ENCODE peak calls at places on chromosomes 1 and 21, in ten cellular contexts. A is testis; L is astrocyte of the spinal cord; M is WTC11; T is uterus; P is activated CD4-positive, alpha-beta T cell treated with anti-CD3 and anti-CD28 coated beads, Interleukin-2, amount 50 U/mL, for 1 hour; X is coronary artery; Y is Calu3; J is ascending aorta; Q is EL. N is an unnamed sample.

GRCh38 chr1:23902611-23903278 is 10.4 kb downstream of the CNR2 start:
- DNase-seq in A (no peak), L (no peak), M (peak; percentile 44), T (no peak), P (no peak), X (no peak), Y (no peak), J (no peak), Q (no peak), N (no peak)

GRCh38 chr1:162168935-162169545 is 99.5 kb downstream of the NOS1AP start:
- DNase-seq in A (no peak), L (peak; percentile 47), M (no peak), T (no peak), P (no peak), X (no peak), Y (no peak), J (no peak), Q (peak; percentile 23), N (no peak)

GRCh38 chr1:40944326-40944725 is 35.2 kb upstream of the CTPS1 start:
- DNase-seq in A (no peak), L (peak; percentile 90), M (no peak), T (peak; percentile 44), P (no peak), X (peak; percentile 83), Y (peak; percentile 67), J (peak; percentile 90), Q (peak; percentile 95), N (no peak)

GRCh38 chr1:77282866-77283539 is 1.2 kb downstream of the AK5 start:
- DNase-seq in A (no peak), L (peak; percentile 14), M (peak; percentile 73), T (no peak), P (peak; percentile 8), X (no peak), Y (peak; percentile 12), J (no peak), Q (peak; percentile 14), N (no peak)

GRCh38 chr1:20936621-20937020 is 149.5 kb upstream of the HP1BP3 start:
- DNase-seq in A (no peak), L (peak; percentile 16), M (no peak), T (no peak), P (no peak), X (no peak), Y (no peak), J (no peak), Q (no peak), N (no peak)

GRCh38 chr1:62304515-62304914 is 14.7 kb downstream of the KANK4 start:
- DNase-seq in A (no peak), L (no peak), M (no peak), T (no peak), P (no peak), X (no peak), Y (no peak), J (no peak), Q (no peak), N (no peak)

GRCh38 chr21:29265690-29266479 is 32.8 kb upstream of the BACH1 start:
- DNase-seq in A (no peak), L (no peak), M (no peak), T (no peak), P (no peak), X (no peak), Y (no peak), J (no peak), Q (peak; percentile 44), N (no peak)

GRCh38 chr1:112674986-112675727 is 698 bp downstream of the MOV10 start:
- DNase-seq in A (peak; percentile 71), L (peak; percentile 18), M (peak; percentile 69), T (peak; percentile 62), P (peak; percentile 34), X (no peak), Y (peak; percentile 54), J (peak; percentile 70), Q (no peak), N (peak; percentile 47)

GRCh38 chr1:13892671-13893325 is 192.8 kb downstream of the PRDM2 start:
- DNase-seq in A (peak; percentile 18), L (no peak), M (peak; percentile 35), T (no peak), P (no peak), X (no peak), Y (no peak), J (no peak), Q (no peak), N (peak; percentile 33)

GRCh38 chr1:59232209-59232608 is 64.7 kb upstream of the FGGY start:
- DNase-seq in A (no peak), L (no peak), M (no peak), T (no peak), P (no peak), X (no peak), Y (no peak), J (peak; percentile 77), Q (no peak), N (peak; percentile 67)

GRCh38 chr21:42225571-42226155 is 6.7 kb downstream of the ABCG1 start:
- DNase-seq in A (no peak), L (no peak), M (no peak), T (no peak), P (no peak), X (peak; percentile 59), Y (no peak), J (no peak), Q (no peak), N (peak; percentile 18)

GRCh38 chr1:118931876-118932275 is 56.3 kb downstream of the TBX15 start:
- DNase-seq in A (no peak), L (no peak), M (no peak), T (no peak), P (no peak), X (no peak), Y (no peak), J (no peak), Q (no peak), N (no peak)

GRCh38 chr1:246705368-246705767 is 18.8 kb upstream of the SCCPDH start:
- DNase-seq in A (no peak), L (peak; percentile 82), M (no peak), T (no peak), P (no peak), X (no peak), Y (no peak), J (no peak), Q (peak; percentile 94), N (no peak)

GRCh38 chr1:76501576-76502219 is 365.6 kb upstream of the ST6GALNAC5 start:
- DNase-seq in A (peak; percentile 69), L (no peak), M (no peak), T (no peak), P (no peak), X (no peak), Y (no peak), J (no peak), Q (no peak), N (no peak)

GRCh38 chr1:66696771-66697170 is 55.5 kb upstream of the DYNLT5 start:
- DNase-seq in A (no peak), L (no peak), M (no peak), T (no peak), P (no peak), X (no peak), Y (no peak), J (no peak), Q (no peak), N (no peak)

GRCh38 chr1:22975694-22976093 is 3.0 kb upstream of the LACTBL1 start:
- DNase-seq in A (no peak), L (no peak), M (no peak), T (no peak), P (no peak), X (no peak), Y (no peak), J (no peak), Q (peak; percentile 48), N (no peak)

GRCh38 chr1:118461154-118461553 is 276.1 kb upstream of the SPAG17 start:
- DNase-seq in A (no peak), L (no peak), M (no peak), T (no peak), P (no peak), X (no peak), Y (no peak), J (no peak), Q (no peak), N (no peak)

GRCh38 chr1:24070821-24071393 is 41.0 kb downstream of the MYOM3 start:
- DNase-seq in A (peak; percentile 94), L (peak; percentile 67), M (peak; percentile 85), T (peak; percentile 79), P (peak; percentile 65), X (peak; percentile 79), Y (peak; percentile 80), J (peak; percentile 87), Q (peak; percentile 82), N (peak; percentile 83)

GRCh38 chr1:4937876-4938534 is 283.6 kb downstream of the AJAP1 start:
- DNase-seq in A (no peak), L (no peak), M (no peak), T (no peak), P (no peak), X (no peak), Y (no peak), J (no peak), Q (no peak), N (no peak)

N was measured in colonic mucosa.